ENCODE peak calls at places on chromosome 1, in six cellular contexts. B is lower lobe of right lung, Q is HCT116, F is lung, N is sigmoid colon, T is endodermal cell. H is an unnamed sample. For H3K4me1, the result is how much of the 10 kb centered on the place peaks cover.

GRCh38 chr1:221437924-221438323 is 304.0 kb downstream of the DUSP10 start:
- DNase-seq in Q (peak), F (no peak), T (no peak), B (no peak), N (no peak), H (no peak)

GRCh38 chr1:202293620-202294019 is 48.1 kb downstream of the UBE2T start:
- DNase-seq in N (no peak), F (no peak), Q (no peak), B (no peak), T (no peak), H (no peak)

GRCh38 chr1:203545032-203545816 is 51.3 kb downstream of the OPTC start:
- DNase-seq in Q (no peak), N (no peak), F (no peak), B (no peak), T (no peak), H (no peak)

GRCh38 chr1:235077571-235078479 is 50.8 kb downstream of the TOMM20 start:
- DNase-seq in T (no peak), N (no peak), Q (no peak), B (peak), F (no peak), H (no peak)

GRCh38 chr1:193058529-193059281 is 455 bp downstream of the UCHL5 start:
- DNase-seq in N (peak), T (no peak), B (peak), Q (no peak), F (peak), H (peak)

GRCh38 chr1:93569479-93569878 is 112.2 kb downstream of the BCAR3 start:
- DNase-seq in B (no peak), F (no peak), N (no peak), Q (no peak), T (peak), H (no peak)

GRCh38 chr1:82284213-82284612 is 483.5 kb downstream of the ADGRL2 start:
- DNase-seq in B (no peak), F (no peak), Q (no peak), N (no peak), T (no peak), H (no peak)

GRCh38 chr1:12087797-12088314 is 24.8 kb downstream of the TNFRSF8 start:
- DNase-seq in B (peak), T (no peak), Q (no peak), N (no peak), F (no peak), H (no peak)

GRCh38 chr1:10001016-10001665 is 4.1 kb downstream of the RBP7 start:
- DNase-seq in F (no peak), B (no peak), N (no peak), Q (no peak), T (no peak), H (no peak)

GRCh38 chr1:64895500-64895899 is 70.8 kb downstream of the JAK1 start:
- DNase-seq in Q (no peak), F (no peak), T (no peak), B (no peak), N (no peak), H (no peak)

GRCh38 chr1:168709407-168709891 is 19.6 kb downstream of the DPT start:
- DNase-seq in T (no peak), B (no peak), F (no peak), Q (no peak), N (no peak), H (no peak)

GRCh38 chr1:1307261-1307907 is 346 bp downstream of the ACAP3 start:
- DNase-seq in N (no peak), F (peak), Q (no peak), T (no peak), B (peak), H (no peak)

DNA sequence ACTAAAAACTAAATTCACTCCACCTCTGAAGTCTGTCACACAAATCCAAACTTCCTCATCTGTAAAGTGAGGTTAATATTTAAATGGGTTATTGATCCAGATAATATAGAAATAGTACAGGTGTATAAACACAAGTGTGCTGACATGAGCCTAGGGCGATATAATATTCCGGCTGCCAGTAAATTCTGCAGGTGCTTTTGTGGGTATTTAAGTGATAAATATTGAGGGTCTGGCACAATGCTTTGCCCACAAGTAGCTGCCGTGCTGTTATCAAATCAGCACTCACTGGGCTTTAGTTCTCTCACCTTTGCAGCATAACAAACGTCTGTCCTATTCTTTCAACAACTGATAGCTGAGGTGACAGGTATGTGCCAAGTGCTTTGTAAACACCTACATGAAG is 7.6 kb downstream of the PABPC4 start:
- DNase-seq in B (no peak), T (peak), Q (no peak), F (no peak), N (no peak), H (no peak)
- H3K27ac ChIP-seq in B (no peak), T (no peak), Q (no peak), F (no peak), N (no peak), H (no peak)

GRCh38 chr1:241605146-241605805 is 34.9 kb downstream of the CHML start:
- DNase-seq in Q (no peak), F (no peak), N (no peak), B (no peak), T (peak), H (no peak)

GRCh38 chr1:241607497-241607896 is 32.7 kb downstream of the CHML start:
- DNase-seq in Q (no peak), B (no peak), T (no peak), F (no peak), N (no peak), H (no peak)

GRCh38 chr1:241608379-241609033 is 31.7 kb downstream of the CHML start:
- DNase-seq in Q (no peak), T (no peak), B (no peak), F (no peak), N (no peak), H (no peak)

GRCh38 chr1:241603626-241604337 is 36.4 kb downstream of the CHML start:
- DNase-seq in F (no peak), Q (no peak), N (no peak), B (no peak), T (no peak), H (no peak)

GRCh38 chr1:241606544-241606943 is 33.6 kb downstream of the CHML start:
- DNase-seq in F (no peak), N (no peak), Q (no peak), B (no peak), T (no peak), H (no peak)
- H3K4me1 ChIP-seq in F (under half), N (under half), Q (under half), B (under half), T (under half), H (under half)

GRCh38 chr1:227353186-227353585 is 34.9 kb upstream of the CDC42BPA start:
- DNase-seq in Q (no peak), B (no peak), F (no peak), N (no peak), T (no peak), H (no peak)

GRCh38 chr1:227357229-227358078 is 39.2 kb upstream of the CDC42BPA start:
- DNase-seq in Q (peak), N (peak), B (no peak), T (peak), F (peak), H (no peak)

GRCh38 chr1:227355542-227356270 is 37.4 kb upstream of the CDC42BPA start:
- DNase-seq in B (no peak), N (no peak), F (no peak), T (no peak), Q (no peak), H (no peak)

GRCh38 chr1:227358079-227358358 is 39.7 kb upstream of the CDC42BPA start:
- DNase-seq in F (no peak), Q (no peak), T (no peak), N (no peak), B (no peak), H (no peak)

DNA sequence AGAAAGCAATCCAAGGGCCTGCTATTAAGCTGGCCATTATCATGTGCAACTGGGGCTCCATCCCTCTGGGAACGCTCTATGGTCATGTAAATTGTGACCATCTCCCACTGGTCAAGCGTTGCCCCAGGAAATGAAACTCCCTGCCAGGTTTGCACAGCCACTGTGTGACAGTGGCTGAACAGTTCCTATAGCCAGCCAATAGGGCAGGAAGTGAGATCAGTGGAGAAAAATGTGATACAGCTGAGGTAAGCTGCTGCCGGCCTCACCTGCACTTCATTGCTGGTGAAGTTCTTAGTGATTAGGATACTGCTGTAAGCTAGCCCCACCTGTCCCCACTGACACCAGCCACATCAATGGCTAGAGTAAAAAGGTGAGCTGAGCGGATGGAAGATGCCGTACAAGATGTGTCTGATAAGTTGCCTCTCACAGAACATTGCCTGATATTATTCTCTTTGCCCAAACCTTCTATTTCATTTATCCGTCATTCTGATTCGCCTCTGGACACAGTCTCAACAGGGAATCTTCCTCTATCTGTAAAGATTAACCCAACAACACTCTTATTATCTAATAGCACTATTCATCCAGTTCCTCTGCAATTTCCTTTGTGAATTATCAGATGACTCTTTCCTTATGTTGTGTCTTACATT is 38.4 kb upstream of the CDC42BPA start:
- DNase-seq in B (no peak), F (no peak), T (peak), N (no peak), Q (peak), H (no peak)
- H3K27ac ChIP-seq in B (peak), F (peak), T (no peak), N (peak), Q (peak), H (no peak)

GRCh38 chr1:206926286-206926685 is 4.5 kb upstream of the FCMR start:
- DNase-seq in F (no peak), B (no peak), Q (no peak), T (no peak), N (no peak), H (no peak)
- H3K4me1 ChIP-seq in F (under half), B (under half), Q (under half), T (under half), N (under half), H (under half)